ENCODE peak calls at places on chromosomes 11 and 22, in five cellular contexts. G, T, I, Z and V are unnamed samples.

GRCh38 chr11:17275376-17276235 is 933 bp upstream of the NUCB2 start:
- DNase-seq in G (no peak), T (no peak), I (peak; percentile 20), Z (no peak), V (peak; percentile 34)

GRCh38 chr22:50530280-50530856 is 556 bp upstream of the TYMP start:
- DNase-seq in G (peak; percentile 73), T (peak; percentile 74), I (no peak), Z (peak; percentile 41), V (peak; percentile 90)

GRCh38 chr22:50278956-50279619 is 8.9 kb upstream of the MAPK11 start:
- DNase-seq in G (no peak), T (no peak), I (no peak), Z (no peak), V (no peak)

GRCh38 chr11:62400760-62401159 is 18.1 kb upstream of the SCGB1A1 start:
- DNase-seq in G (no peak), T (no peak), I (no peak), Z (no peak), V (peak; percentile 95)

GRCh38 chr11:33721984-33722383 is 14.2 kb downstream of the CD59 start:
- DNase-seq in G (no peak), T (no peak), I (no peak), Z (no peak), V (peak; percentile 28)

GRCh38 chr11:78645226-78646202 is 70.8 kb upstream of the NARS2 start:
- DNase-seq in G (peak; percentile 50), T (peak; percentile 89), I (peak; percentile 74), Z (peak; percentile 85), V (peak; percentile 60)

GRCh38 chr11:66467756-66468155 is 1.1 kb downstream of the PELI3 start:
- DNase-seq in G (no peak), T (no peak), I (no peak), Z (peak; percentile 47), V (peak; percentile 25)

GRCh38 chr11:120209750-120210650 is 832 bp upstream of the OAF start:
- DNase-seq in G (no peak), T (no peak), I (no peak), Z (no peak), V (peak; percentile 46)

GRCh38 chr11:61516191-61516590 is 7.6 kb downstream of the LRRC10B start:
- DNase-seq in G (no peak), T (no peak), I (no peak), Z (peak; percentile 81), V (peak; percentile 24)

GRCh38 chr22:42743501-42743991 is 22.9 kb upstream of the A4GALT start:
- DNase-seq in G (no peak), T (no peak), I (no peak), Z (no peak), V (peak; percentile 98)

GRCh38 chr11:97963528-97964331 is 1057.0 kb upstream of the CNTN5 start:
- DNase-seq in G (no peak), T (no peak), I (no peak), Z (no peak), V (no peak)

GRCh38 chr11:36436084-36436483 is 74.0 kb downstream of the TRAF6 start:
- DNase-seq in G (no peak), T (no peak), I (no peak), Z (no peak), V (no peak)

GRCh38 chr11:15204766-15205165 is 90.0 kb downstream of the INSC start:
- DNase-seq in G (no peak), T (no peak), I (no peak), Z (no peak), V (no peak)

GRCh38 chr11:7551571-7551970 is 37.8 kb downstream of the PPFIBP2 start:
- DNase-seq in G (no peak), T (no peak), I (peak; percentile 35), Z (no peak), V (peak; percentile 72)

GRCh38 chr11:129292768-129293167 is 82.9 kb upstream of the BARX2 start:
- DNase-seq in G (no peak), T (no peak), I (no peak), Z (no peak), V (no peak)

GRCh38 chr22:27075891-27076290 is 418.5 kb downstream of the MIAT start:
- DNase-seq in G (no peak), T (peak; percentile 91), I (no peak), Z (no peak), V (no peak)

GRCh38 chr22:45478108-45478771 is 24.4 kb upstream of the FBLN1 start:
- DNase-seq in G (no peak), T (no peak), I (no peak), Z (no peak), V (peak; percentile 60)

GRCh38 chr11:57339305-57339704 is 1.2 kb downstream of the P2RX3 start:
- DNase-seq in G (no peak), T (no peak), I (no peak), Z (no peak), V (no peak)

GRCh38 chr11:4092031-4092430 is 2.6 kb upstream of the RRM1 start:
- DNase-seq in G (no peak), T (no peak), I (no peak), Z (no peak), V (no peak)

DNA sequence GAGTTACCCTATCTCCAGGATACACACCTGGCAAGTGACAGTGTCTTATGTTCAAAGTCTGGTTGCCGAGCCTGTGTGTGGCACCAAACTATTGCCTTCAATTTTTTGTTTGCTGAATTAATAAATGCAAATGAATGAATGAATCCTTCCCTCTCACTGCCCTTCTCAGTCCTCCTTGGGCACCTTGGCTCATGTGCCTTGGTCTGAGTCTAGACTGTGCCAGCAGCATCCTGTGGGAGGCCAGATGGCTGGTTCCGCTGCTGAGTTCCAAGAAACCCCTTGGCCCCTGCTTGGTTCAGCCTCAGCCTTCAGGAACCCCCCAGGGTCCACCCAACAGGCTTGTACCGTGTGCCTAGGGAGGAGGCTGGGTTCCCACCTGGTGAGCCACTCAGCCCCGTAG is 31.0 kb downstream of the TOB2 start:
- DNase-seq in G (no peak), T (no peak), I (no peak), Z (no peak), V (no peak)
- H3K27ac ChIP-seq in G (no peak overlapping the region), T (peak overlapping the region; percentile 84), I (no peak overlapping the region), Z (no peak overlapping the region), V (no peak overlapping the region)

GRCh38 chr11:63793163-63793562 is 20.1 kb upstream of the SPINDOC start:
- DNase-seq in G (no peak), T (no peak), I (no peak), Z (no peak), V (no peak)
- H3K9me3 ChIP-seq in G (peaks cover 7% of the 10 kb centered on the region), T (peaks cover 7% of the 10 kb centered on the region), I (peaks cover 18% of the 10 kb centered on the region), Z (no peaks in the 10 kb centered on the region), V (no peaks in the 10 kb centered on the region)

GRCh38 chr11:115521874-115522273 is 17.7 kb upstream of the CADM1 start:
- DNase-seq in G (no peak), T (no peak), I (no peak), Z (no peak), V (no peak)
- H4K20me1 ChIP-seq in G (no peaks in the 10 kb centered on the region), T (no peaks in the 10 kb centered on the region), I (no peaks in the 10 kb centered on the region), Z (no peaks in the 10 kb centered on the region), V (no peaks in the 10 kb centered on the region)

DNA sequence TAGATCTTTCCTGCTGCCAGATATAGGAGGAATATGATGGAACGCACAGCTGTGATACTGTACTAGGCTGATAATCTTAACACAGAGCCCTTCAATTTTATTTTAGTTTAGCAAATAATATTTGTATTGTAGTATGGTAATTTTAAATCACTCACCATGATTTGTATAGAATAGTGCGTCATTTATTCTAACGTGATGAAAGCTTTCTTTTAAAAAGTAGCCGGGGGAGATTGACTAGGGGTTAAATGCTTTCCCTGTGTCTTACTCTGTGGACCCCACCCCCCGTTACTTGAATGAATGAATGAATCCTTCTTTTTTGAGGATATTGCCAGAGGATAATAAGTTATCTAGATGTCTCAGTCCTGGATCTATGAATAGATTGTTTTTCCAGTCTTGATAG is 72.1 kb downstream of the CECR2 start:
- DNase-seq in G (no peak), T (no peak), I (no peak), Z (no peak), V (no peak)
- H3K27ac ChIP-seq in G (no peak overlapping the region), T (no peak overlapping the region), I (no peak overlapping the region), Z (no peak overlapping the region), V (no peak overlapping the region)

DNA sequence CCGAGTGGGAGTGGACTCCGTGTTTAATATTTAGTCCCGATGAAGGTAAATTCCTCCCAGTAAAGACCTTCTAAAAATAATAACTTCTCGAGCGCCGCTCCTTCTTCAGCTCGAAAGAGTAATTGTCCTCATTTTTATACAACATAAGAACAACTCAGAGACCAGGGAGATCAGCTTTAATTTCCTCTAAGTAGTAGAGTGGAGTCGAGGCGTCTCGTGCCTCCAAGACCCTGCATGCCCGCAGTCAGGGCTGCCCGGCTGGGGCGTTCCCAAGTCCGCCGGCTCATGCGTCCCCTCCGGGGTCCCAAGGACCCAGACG is 7.8 kb downstream of the WT1 start:
- DNase-seq in G (no peak), T (no peak), I (no peak), Z (no peak), V (no peak)
- H3K9me3 ChIP-seq in G (no peaks in the 10 kb centered on the region), T (no peaks in the 10 kb centered on the region), I (peaks cover 2% of the 10 kb centered on the region), Z (no peaks in the 10 kb centered on the region), V (no peaks in the 10 kb centered on the region)

GRCh38 chr11:13292970-13293369 is 15.4 kb downstream of the BMAL1 start:
- DNase-seq in G (no peak), T (no peak), I (no peak), Z (no peak), V (no peak)

GRCh38 chr11:13294178-13294577 is 16.6 kb downstream of the BMAL1 start:
- DNase-seq in G (no peak), T (no peak), I (no peak), Z (no peak), V (no peak)

GRCh38 chr11:13297308-13297916 is 19.8 kb downstream of the BMAL1 start:
- DNase-seq in G (no peak), T (no peak), I (no peak), Z (no peak), V (no peak)

GRCh38 chr11:13297917-13298356 is 20.3 kb downstream of the BMAL1 start:
- DNase-seq in G (no peak), T (no peak), I (no peak), Z (no peak), V (no peak)

DNA sequence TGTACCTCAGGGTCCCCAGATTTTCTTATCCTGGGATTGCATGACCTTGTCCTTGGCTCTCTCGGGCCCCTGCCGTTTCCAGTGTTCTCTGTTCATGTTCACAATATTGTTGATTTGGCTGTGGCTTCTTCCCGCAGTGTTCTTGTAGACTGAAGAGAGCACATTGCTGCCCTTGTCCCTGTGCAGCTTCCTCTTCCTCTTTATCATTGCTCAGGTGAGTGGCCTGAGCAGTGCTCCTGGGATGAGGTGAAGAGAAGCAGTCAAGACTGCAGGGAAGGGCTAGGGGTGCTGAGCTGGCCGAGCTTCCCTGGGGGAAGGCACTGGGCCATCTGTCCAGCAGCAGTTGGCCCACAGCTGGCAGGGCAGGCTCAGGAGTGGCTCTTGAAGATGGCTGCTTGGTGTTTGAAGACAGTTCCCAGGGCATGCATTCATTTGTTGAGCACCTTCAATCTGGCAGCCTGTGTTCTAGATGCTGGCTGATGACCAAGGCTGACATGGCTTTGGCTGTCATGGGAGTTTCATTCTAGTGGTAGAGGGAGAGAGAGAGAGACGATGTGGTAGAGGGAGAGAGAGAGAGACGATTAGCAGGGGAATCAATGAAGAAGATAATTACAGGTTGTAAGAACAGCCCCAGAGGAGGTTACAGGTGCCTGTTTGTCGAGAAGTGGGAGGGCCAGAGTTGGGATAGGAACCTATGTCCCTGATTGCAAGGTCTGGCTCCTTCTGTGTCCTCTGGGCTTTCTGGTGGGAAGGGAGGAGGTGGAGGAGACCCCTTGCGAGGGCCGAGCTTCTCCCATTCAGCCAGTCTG is 17.4 kb downstream of the BMAL1 start:
- DNase-seq in G (no peak), T (no peak), I (no peak), Z (no peak), V (no peak)
- H4K20me1 ChIP-seq in G (no peaks in the 10 kb centered on the region), T (no peaks in the 10 kb centered on the region), I (no peaks in the 10 kb centered on the region), Z (peaks cover 2% of the 10 kb centered on the region), V (peaks cover 8% of the 10 kb centered on the region)